ENCODE peak calls at places on chromosomes 1 and 21, in ten cellular contexts. J, M, O, Z, U, H, G, Q, K and L are unnamed samples.

GRCh38 chr1:46532498-46533178 is 18.8 kb downstream of the KNCN start:
- DNase-seq in Q (no peak), M (peak), U (peak), J (peak), H (no peak), O (peak), Z (peak), G (peak), K (peak), L (peak)

GRCh38 chr1:228060458-228061190 is 21.9 kb upstream of the ARF1 start:
- DNase-seq in H (no peak), K (no peak), O (no peak), Q (no peak), J (no peak), G (no peak), U (no peak), M (peak), Z (peak), L (no peak)

GRCh38 chr1:205065666-205066065 is 18.6 kb downstream of the TMEM81 start:
- DNase-seq in Z (no peak), G (no peak), Q (no peak), K (no peak), O (no peak), H (no peak), M (no peak), U (no peak), J (no peak), L (no peak)

GRCh38 chr1:57824535-57824934 is 400.7 kb upstream of the DAB1 start:
- DNase-seq in Z (no peak), K (no peak), U (no peak), H (no peak), J (peak), M (no peak), O (no peak), Q (no peak), G (no peak), L (no peak)

GRCh38 chr1:230289350-230289644 is 136.8 kb downstream of the PGBD5 start:
- DNase-seq in J (no peak), Q (no peak), O (no peak), M (no peak), K (no peak), U (no peak), G (no peak), H (no peak), Z (no peak), L (no peak)

GRCh38 chr1:82614090-82614489 is 813.4 kb downstream of the ADGRL2 start:
- DNase-seq in U (no peak), Q (no peak), O (no peak), G (no peak), K (no peak), M (no peak), Z (no peak), H (no peak), J (no peak), L (no peak)

GRCh38 chr21:45154511-45155508 is 80.4 kb downstream of the ADARB1 start:
- DNase-seq in J (no peak), K (no peak), O (no peak), G (peak), H (peak), M (no peak), U (peak), Z (peak), Q (no peak), L (peak)

GRCh38 chr1:147892216-147892615 is 10.4 kb upstream of the GJA8 start:
- DNase-seq in Z (no peak), K (no peak), U (peak), H (peak), J (no peak), G (no peak), M (no peak), O (no peak), Q (no peak), L (no peak)

GRCh38 chr1:109161836-109162606 is 48.1 kb downstream of the ELAPOR1 start:
- DNase-seq in M (peak), Q (no peak), H (no peak), Z (peak), G (peak), O (no peak), K (no peak), U (peak), J (no peak), L (peak)

GRCh38 chr1:180194546-180195207 is 35.4 kb upstream of the LHX4 start:
- DNase-seq in M (no peak), U (no peak), K (no peak), O (no peak), H (no peak), Z (no peak), G (no peak), J (no peak), Q (no peak), L (no peak)

GRCh38 chr21:31870472-31870871 is 2.3 kb upstream of the HUNK start:
- DNase-seq in U (no peak), H (no peak), K (no peak), O (no peak), J (no peak), Q (no peak), G (no peak), M (no peak), Z (no peak), L (no peak)

GRCh38 chr21:32347351-32347750 is 45.5 kb downstream of the URB1 start:
- DNase-seq in G (no peak), M (no peak), J (no peak), H (no peak), Q (no peak), O (no peak), K (no peak), U (no peak), Z (no peak), L (no peak)

GRCh38 chr1:170284425-170284824 is 138.7 kb downstream of the NTMT2 start:
- DNase-seq in J (no peak), Z (no peak), K (no peak), O (no peak), U (no peak), G (no peak), H (no peak), M (no peak), Q (no peak), L (no peak)

GRCh38 chr1:21607549-21608529 is 61.3 kb downstream of the RAP1GAP start:
- DNase-seq in H (peak), O (no peak), Z (peak), G (peak), J (no peak), M (peak), K (peak), Q (peak), U (no peak), L (peak)

GRCh38 chr1:246319111-246319510 is 188.0 kb downstream of the SMYD3 start:
- DNase-seq in M (no peak), Z (no peak), Q (no peak), J (peak), H (no peak), U (no peak), O (no peak), G (no peak), K (no peak), L (no peak)

GRCh38 chr1:234542211-234542850 is 63.4 kb upstream of the TARBP1 start:
- DNase-seq in H (no peak), O (no peak), K (no peak), M (no peak), Q (no peak), Z (no peak), U (no peak), J (no peak), G (no peak), L (no peak)

GRCh38 chr1:41474490-41475271 is 9.8 kb downstream of the EDN2 start:
- DNase-seq in Z (no peak), M (peak), Q (no peak), H (no peak), J (peak), G (no peak), K (no peak), O (no peak), U (no peak), L (peak)

GRCh38 chr21:44384968-44385367 is 31.5 kb downstream of the TRPM2 start:
- DNase-seq in H (no peak), Q (no peak), O (no peak), Z (no peak), G (no peak), J (no peak), U (no peak), M (no peak), K (no peak), L (no peak)

GRCh38 chr1:31588751-31589515 is 12.6 kb downstream of the TINAGL1 start:
- DNase-seq in O (no peak), G (no peak), Q (no peak), U (no peak), J (no peak), Z (peak), H (no peak), K (no peak), M (peak), L (peak)

GRCh38 chr21:37757631-37758376 is 158.5 kb downstream of the KCNJ6 start:
- DNase-seq in M (no peak), Q (no peak), U (no peak), H (no peak), K (no peak), J (no peak), O (no peak), G (no peak), Z (no peak), L (no peak)

GRCh38 chr21:41932576-41933258 is 21.1 kb downstream of the C2CD2 start:
- DNase-seq in K (no peak), J (no peak), M (no peak), U (peak), G (no peak), Q (no peak), O (no peak), H (peak), Z (peak), L (peak)

GRCh38 chr1:165857046-165857801 is 29.8 kb downstream of the UCK2 start:
- DNase-seq in J (peak), O (no peak), H (peak), G (no peak), Z (no peak), U (peak), M (no peak), K (no peak), Q (no peak), L (peak)

GRCh38 chr1:233718057-233718456 is 104.2 kb downstream of the KCNK1 start:
- DNase-seq in J (no peak), H (no peak), O (no peak), Z (no peak), U (no peak), G (no peak), M (no peak), Q (no peak), K (no peak), L (no peak)

GRCh38 chr1:209483691-209484090 is 99.8 kb upstream of the CAMK1G start:
- DNase-seq in H (no peak), U (no peak), G (no peak), J (no peak), M (no peak), O (no peak), K (no peak), Q (no peak), Z (no peak), L (no peak)

GRCh38 chr1:173554541-173555250 is 48.2 kb downstream of the SLC9C2 start:
- DNase-seq in J (no peak), G (no peak), O (no peak), U (no peak), H (no peak), Z (no peak), M (no peak), K (no peak), Q (no peak), L (no peak)